ENCODE peak calls at places on chromosomes 7 and 10, in seven cellular contexts. V, M, L, H, W, B and P are unnamed samples.

GRCh38 chr10:60825520-60825919 is 47.2 kb downstream of the CDK1 start:
- DNase-seq in B (no peak), M (no peak), H (no peak), L (no peak), W (no peak), V (no peak), P (no peak)

GRCh38 chr7:19489162-19489820 is 219.5 kb downstream of the POLR1F start:
- DNase-seq in V (no peak), B (no peak), W (no peak), M (no peak), L (no peak), H (no peak), P (no peak)

GRCh38 chr10:67884842-67885680 is 605 bp downstream of the SIRT1 start:
- DNase-seq in V (no peak), H (peak; percentile 88), M (peak; percentile 83), B (peak; percentile 23), W (peak; percentile 83), L (peak; percentile 75), P (peak; percentile 85)

GRCh38 chr10:6396652-6397051 is 183.4 kb downstream of the PRKCQ start:
- DNase-seq in V (peak; percentile 91), L (no peak), W (no peak), H (peak; percentile 86), M (peak; percentile 92), B (no peak), P (peak; percentile 92)

GRCh38 chr7:30844483-30844874 is 67.2 kb upstream of the AQP1 start:
- DNase-seq in B (no peak), V (no peak), L (no peak), M (no peak), W (no peak), H (no peak), P (no peak)

GRCh38 chr7:150379590-150380379 is 655 bp downstream of the ZNF775 start:
- DNase-seq in B (no peak), V (no peak), L (no peak), H (peak; percentile 22), W (no peak), M (no peak), P (peak; percentile 36)

GRCh38 chr7:106450716-106451115 is 165.9 kb upstream of the NAMPT start:
- DNase-seq in B (no peak), M (no peak), V (no peak), L (no peak), H (peak; percentile 53), W (no peak), P (no peak)

GRCh38 chr7:111855842-111856227 is 293.5 kb upstream of the IMMP2L start:
- DNase-seq in H (peak; percentile 40), B (no peak), W (no peak), L (no peak), V (no peak), M (peak; percentile 30), P (no peak)

GRCh38 chr10:13759167-13759566 is 172.4 kb downstream of the PRPF18 start:
- DNase-seq in B (peak; percentile 47), W (no peak), H (no peak), V (peak; percentile 29), L (peak; percentile 72), M (peak; percentile 43), P (no peak)

GRCh38 chr7:159063046-159063840 is 81.4 kb downstream of the VIPR2 start:
- DNase-seq in M (no peak), V (no peak), L (no peak), B (no peak), H (no peak), W (no peak), P (no peak)

GRCh38 chr7:47893238-47893637 is 55.0 kb downstream of the PKD1L1 start:
- DNase-seq in H (no peak), V (no peak), B (no peak), M (no peak), L (peak; percentile 76), W (peak; percentile 28), P (peak; percentile 31)

GRCh38 chr7:48563334-48563733 is 361.0 kb upstream of the CDC14C start:
- DNase-seq in V (no peak), H (peak; percentile 88), B (no peak), M (no peak), W (no peak), L (no peak), P (peak; percentile 19)

GRCh38 chr7:6306471-6306870 is 34.0 kb upstream of the CYTH3 start:
- DNase-seq in H (peak; percentile 83), L (no peak), W (no peak), V (no peak), M (peak; percentile 16), B (peak; percentile 75), P (peak; percentile 59)

GRCh38 chr10:131973160-131973951 is 8.4 kb downstream of the BNIP3 start:
- DNase-seq in L (no peak), B (no peak), H (no peak), M (no peak), V (no peak), W (no peak), P (no peak)

GRCh38 chr10:76071638-76072317 is 640.4 kb downstream of the LRMDA start:
- DNase-seq in M (peak; percentile 80), L (no peak), V (peak; percentile 26), B (no peak), H (no peak), W (no peak), P (no peak)

GRCh38 chr7:149778696-149779501 is 5.5 kb upstream of the ZNF467 start:
- DNase-seq in M (no peak), H (no peak), B (no peak), L (no peak), W (no peak), V (no peak), P (no peak)

GRCh38 chr7:19407270-19407669 is 262.0 kb upstream of the FERD3L start:
- DNase-seq in V (no peak), H (no peak), M (no peak), L (no peak), W (no peak), B (no peak), P (no peak)

DNA sequence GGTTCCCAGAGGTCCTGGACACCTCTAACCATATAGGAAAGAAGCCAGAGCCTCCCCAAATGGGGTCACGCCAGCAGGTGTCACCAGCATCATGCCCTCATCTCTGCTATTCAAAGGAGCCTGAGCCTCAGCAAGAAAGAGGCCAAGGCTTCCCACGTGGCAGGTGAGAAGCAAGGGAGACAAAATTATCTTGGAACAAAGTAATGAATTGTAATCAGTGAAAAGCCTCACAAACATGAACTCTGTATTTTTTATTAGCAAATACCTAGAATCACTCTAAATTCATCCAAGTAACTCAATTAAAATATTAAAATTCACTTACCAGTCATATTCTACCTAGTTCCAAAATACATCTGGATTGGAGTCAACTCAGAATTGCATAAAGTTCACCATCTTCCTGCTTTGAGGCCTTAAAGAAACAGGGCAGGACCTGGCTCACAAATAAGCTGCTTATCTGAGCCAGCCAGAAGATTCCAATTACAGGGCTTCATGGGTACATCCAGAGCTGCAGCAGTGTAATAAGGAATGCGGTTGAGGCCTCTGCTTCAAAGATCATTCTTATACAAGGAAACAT is 68.7 kb downstream of the SGMS1 start:
- DNase-seq in W (no peak), H (no peak), B (peak; percentile 73), M (peak; percentile 64), V (peak; percentile 45), L (peak; percentile 54), P (peak; percentile 17)
- TF ChIP-seq CTCF in W (no peak), H (no peak), B (no peak), M (no peak), V (no peak), L (peak; percentile 45), P (peak; percentile 10)

GRCh38 chr10:112782176-112782907 is 167.7 kb upstream of the TCF7L2 start:
- DNase-seq in W (peak; percentile 39), V (no peak), M (no peak), L (no peak), B (no peak), H (no peak), P (no peak)

GRCh38 chr10:112778579-112778978 is 171.5 kb upstream of the TCF7L2 start:
- DNase-seq in M (no peak), W (no peak), H (no peak), V (no peak), B (peak; percentile 39), L (no peak), P (no peak)

GRCh38 chr10:112775892-112776679 is 174.0 kb upstream of the TCF7L2 start:
- DNase-seq in L (no peak), W (no peak), H (no peak), B (peak; percentile 15), V (no peak), M (no peak), P (no peak)

GRCh38 chr10:112775347-112775746 is 174.7 kb upstream of the TCF7L2 start:
- DNase-seq in H (no peak), B (peak; percentile 67), M (peak; percentile 72), L (no peak), W (no peak), V (no peak), P (no peak)

GRCh38 chr10:112779025-112779765 is 170.9 kb upstream of the TCF7L2 start:
- DNase-seq in H (no peak), V (no peak), W (no peak), B (no peak), L (no peak), M (peak; percentile 88), P (no peak)
- TF ChIP-seq CTCF in H (no peak), V (no peak), W (no peak), B (no peak), L (no peak), M (no peak), P (no peak)

DNA sequence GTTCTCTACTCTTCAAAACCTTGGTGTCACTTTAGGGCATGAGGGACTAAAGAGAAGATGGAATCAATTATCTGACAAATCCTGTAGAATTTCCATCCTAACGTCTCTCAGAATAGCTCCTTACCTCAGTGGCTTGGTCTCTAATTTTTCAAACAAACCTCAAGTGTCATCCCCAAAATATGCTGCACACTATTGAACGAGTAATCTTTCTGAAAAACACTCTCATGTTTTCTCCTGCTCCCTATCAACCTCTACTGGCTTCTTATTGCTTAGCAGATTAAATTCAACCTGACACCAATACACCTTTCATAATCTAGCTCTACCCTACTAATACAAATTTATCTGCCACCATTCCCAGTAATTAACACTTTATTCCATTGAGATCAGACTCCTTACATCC is 8.5 kb downstream of the CNOT4 start:
- DNase-seq in H (peak; percentile 14), B (no peak), M (no peak), V (no peak), W (no peak), L (no peak), P (no peak)
- TF ChIP-seq CTCF in H (no peak), B (no peak), M (no peak), V (no peak), W (no peak), L (no peak), P (no peak)

GRCh38 chr7:51428226-51428887 is 111.7 kb upstream of the COBL start:
- DNase-seq in M (no peak), W (no peak), H (peak; percentile 15), V (no peak), B (no peak), L (no peak), P (peak; percentile 25)

GRCh38 chr7:51426163-51426562 is 109.6 kb upstream of the COBL start:
- DNase-seq in B (no peak), M (no peak), H (no peak), W (no peak), L (no peak), V (no peak), P (no peak)

GRCh38 chr7:51430480-51431086 is 114.0 kb upstream of the COBL start:
- DNase-seq in H (peak; percentile 53), M (peak; percentile 33), W (no peak), B (no peak), L (no peak), V (no peak), P (peak; percentile 67)
- TF ChIP-seq CTCF in H (peak; percentile 76), M (peak; percentile 75), W (peak; percentile 49), B (peak; percentile 77), L (peak; percentile 90), V (peak; percentile 53), P (peak; percentile 84)